ENCODE peak calls at places on chromosomes 3 and 15, in nine cellular contexts. X is ovary, W is heart left ventricle, Y is upper lobe of left lung, R is spleen, L is sigmoid colon, M is endothelial cell of umbilical vein, H is transverse colon, C is IMR-90. E is an unnamed sample.

GRCh38 chr15:43250785-43251184 is 15.9 kb downstream of the TGM5 start:
- DNase-seq in R (no peak), Y (no peak), M (no peak), X (no peak), H (no peak), L (no peak), W (no peak), C (no peak), E (no peak)

GRCh38 chr3:194075802-194076460 is 60.0 kb upstream of the HES1 start:
- DNase-seq in R (no peak), M (no peak), X (no peak), L (no peak), H (no peak), Y (no peak), W (no peak), C (no peak), E (no peak)

GRCh38 chr3:99809565-99809964 is 8.1 kb upstream of the CMSS1 start:
- DNase-seq in M (no peak), R (no peak), L (no peak), Y (no peak), W (no peak), X (no peak), C (no peak), H (no peak), E (no peak)

GRCh38 chr3:169907944-169908343 is 3.4 kb upstream of the SAMD7 start:
- DNase-seq in Y (no peak), X (no peak), W (no peak), H (no peak), R (no peak), L (no peak), M (no peak), C (no peak), E (no peak)

GRCh38 chr3:5304789-5305680 is 117.5 kb downstream of the EDEM1 start:
- DNase-seq in R (no peak), L (no peak), W (peak; percentile 16), C (peak; percentile 44), H (peak; percentile 55), Y (no peak), X (no peak), M (peak; percentile 16), E (no peak)

GRCh38 chr15:40441012-40441735 is 421 bp downstream of the BAHD1 start:
- DNase-seq in W (no peak), L (no peak), C (no peak), H (no peak), Y (peak; percentile 93), R (peak; percentile 89), M (peak; percentile 31), X (no peak), E (no peak)

GRCh38 chr3:6125520-6125919 is 735.4 kb upstream of the GRM7 start:
- DNase-seq in C (no peak), Y (no peak), W (no peak), R (no peak), X (no peak), L (no peak), M (no peak), H (no peak), E (no peak)

GRCh38 chr15:65377105-65377975 is 462 bp downstream of the IGDCC3 start:
- DNase-seq in L (no peak), Y (peak; percentile 88), C (no peak), H (no peak), R (no peak), X (no peak), W (no peak), M (peak; percentile 21), E (no peak)

GRCh38 chr3:137763594-137763938 is 549 bp upstream of the SOX14 start:
- DNase-seq in C (no peak), L (no peak), X (no peak), Y (peak; percentile 71), M (no peak), R (no peak), W (no peak), H (no peak), E (no peak)

GRCh38 chr15:39720081-39720480 is 62.6 kb downstream of the FSIP1 start:
- DNase-seq in C (no peak), W (no peak), X (no peak), M (no peak), L (no peak), Y (no peak), R (no peak), H (no peak), E (no peak)

GRCh38 chr3:153783804-153784203 is 337.4 kb upstream of the ARHGEF26 start:
- DNase-seq in X (no peak), W (no peak), C (no peak), M (no peak), R (no peak), H (no peak), Y (no peak), L (no peak), E (no peak)

GRCh38 chr15:80489030-80489594 is 84.9 kb downstream of the ARNT2 start:
- DNase-seq in L (no peak), H (no peak), C (peak; percentile 93), Y (no peak), M (peak; percentile 22), R (no peak), X (no peak), W (no peak), E (no peak)

GRCh38 chr3:122107171-122107570 is 52.0 kb downstream of the CD86 start:
- DNase-seq in R (no peak), X (no peak), W (no peak), Y (no peak), H (no peak), C (no peak), M (no peak), L (no peak), E (no peak)

GRCh38 chr3:78143000-78143399 is 1103.1 kb downstream of the ROBO2 start:
- DNase-seq in M (peak; percentile 75), H (no peak), X (no peak), R (no peak), L (no peak), Y (no peak), C (no peak), W (no peak), E (no peak)

GRCh38 chr3:50242778-50243551 is 7.0 kb downstream of the GNAI2 start:
- DNase-seq in M (peak; percentile 93), Y (no peak), R (peak; percentile 97), L (peak; percentile 84), C (peak; percentile 72), H (peak; percentile 65), W (peak; percentile 82), X (no peak), E (peak; percentile 58)

GRCh38 chr3:146968204-146968651 is 363.1 kb upstream of the PLSCR5 start:
- DNase-seq in W (no peak), C (peak; percentile 80), R (no peak), Y (no peak), X (no peak), L (no peak), H (no peak), M (peak; percentile 46), E (no peak)

GRCh38 chr3:194139085-194139976 is 3.4 kb downstream of the HES1 start:
- DNase-seq in M (peak; percentile 92), H (no peak), L (peak; percentile 83), X (no peak), C (peak; percentile 76), W (peak; percentile 53), R (no peak), Y (peak; percentile 64), E (peak; percentile 81)

GRCh38 chr3:38136807-38137614 is at the start of gene ACAA1:
- DNase-seq in Y (peak; percentile 97), W (peak; percentile 100), M (peak; percentile 99), H (peak; percentile 100), C (peak; percentile 98), X (peak; percentile 100), L (peak; percentile 100), R (peak; percentile 100), E (peak; percentile 99)
- TF ChIP-seq POLR2A in Y (peak; percentile 61), W (peak; percentile 88), M (peak; percentile 90), H (peak; percentile 97), C (peak; percentile 84), X (peak; percentile 88), L (peak; percentile 89), R (peak; percentile 89), E (peak; percentile 83)

GRCh38 chr3:31648286-31648968 is 115.7 kb downstream of the STT3B start:
- DNase-seq in X (no peak), R (no peak), H (no peak), M (no peak), L (no peak), W (no peak), C (no peak), Y (no peak), E (no peak)

GRCh38 chr3:31653464-31653863 is 120.7 kb downstream of the STT3B start:
- DNase-seq in C (no peak), H (no peak), M (no peak), X (no peak), W (no peak), L (no peak), Y (no peak), R (no peak), E (no peak)

GRCh38 chr3:31654998-31655397 is 122.3 kb downstream of the STT3B start:
- DNase-seq in M (no peak), L (no peak), X (no peak), C (no peak), H (no peak), Y (no peak), W (no peak), R (no peak), E (no peak)

GRCh38 chr3:31652296-31652695 is 119.6 kb downstream of the STT3B start:
- DNase-seq in L (no peak), X (no peak), W (no peak), H (no peak), M (no peak), Y (no peak), R (no peak), C (no peak), E (no peak)
- H3K36me3 ChIP-seq in L (peaks cover 10% of the 10 kb centered on the region), X (no peaks in the 10 kb centered on the region), W (peaks cover 13% of the 10 kb centered on the region), H (peaks cover 7% of the 10 kb centered on the region), M (no peaks in the 10 kb centered on the region), Y (peaks cover 2% of the 10 kb centered on the region), R (peaks cover 50% of the 10 kb centered on the region), C (peaks cover 11% of the 10 kb centered on the region), E (no peaks in the 10 kb centered on the region)

GRCh38 chr3:17771177-17772048 is 29.0 kb upstream of the TBC1D5 start:
- DNase-seq in M (no peak), R (no peak), L (no peak), W (no peak), X (no peak), H (no peak), Y (no peak), C (no peak), E (no peak)
- H3K9me3 ChIP-seq in M (no peaks in the 10 kb centered on the region), R (peaks cover 5% of the 10 kb centered on the region), L (no peaks in the 10 kb centered on the region), W (no peaks in the 10 kb centered on the region), X (no peaks in the 10 kb centered on the region), H (no peaks in the 10 kb centered on the region), Y (no peaks in the 10 kb centered on the region), C (no peaks in the 10 kb centered on the region), E (no peaks in the 10 kb centered on the region)

DNA sequence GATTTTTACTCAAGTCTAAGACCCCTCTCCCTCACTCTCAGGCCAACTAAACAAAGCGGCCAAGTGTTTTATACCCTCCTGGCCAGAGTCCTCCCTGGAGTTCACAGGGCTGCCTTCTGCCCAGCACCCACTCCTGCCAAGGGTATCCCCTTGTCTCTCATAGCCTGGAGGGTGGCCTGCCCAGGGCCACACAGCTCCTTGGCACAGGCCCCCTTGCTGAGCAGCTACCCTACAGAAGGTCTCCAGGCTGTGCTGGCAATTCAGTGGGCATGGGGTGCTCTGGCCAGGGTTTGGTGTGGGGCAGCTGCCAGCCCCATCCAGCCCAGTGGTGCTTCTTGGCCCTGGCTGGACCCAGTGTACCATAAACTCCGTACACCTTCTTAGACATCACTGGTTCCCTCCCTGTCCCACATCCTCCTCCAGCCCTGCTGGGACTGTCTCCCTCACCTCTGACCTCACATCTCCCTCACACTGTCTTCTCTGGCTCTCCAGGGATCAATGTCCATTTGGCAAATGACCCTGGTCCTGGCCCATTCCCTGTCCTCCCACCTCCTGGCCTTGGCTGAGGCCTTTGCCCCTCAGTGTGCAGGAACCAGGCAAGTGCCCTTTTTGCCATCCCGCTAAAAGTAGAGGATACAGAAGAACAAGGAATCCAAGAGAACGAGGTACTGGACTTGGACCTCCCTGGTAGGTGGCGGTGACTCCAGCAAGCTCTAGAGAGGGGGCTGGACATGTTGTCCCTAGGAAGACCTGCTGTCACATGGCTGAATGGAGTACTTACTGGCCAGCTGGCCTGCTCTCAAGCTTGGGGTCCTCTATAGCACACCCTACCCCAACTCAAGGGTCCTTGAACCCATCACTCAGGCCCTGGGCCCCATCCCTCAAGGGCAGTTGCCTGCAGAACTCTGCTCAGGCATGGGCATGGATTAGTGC is 50.0 kb upstream of the TRPM1 start:
- DNase-seq in C (no peak), Y (no peak), L (no peak), R (peak; percentile 54), W (no peak), X (no peak), M (no peak), H (no peak), E (no peak)
- TF ChIP-seq POLR2A in C (no peak), Y (no peak), L (no peak), R (no peak), W (no peak), X (no peak), M (no peak), H (no peak), E (no peak)